ENCODE peak calls at places on chromosomes 2 and 18, in ten cellular contexts. Z is stimulated activated CD4-positive, alpha-beta T cell treated with anti-CD3 and anti-CD28 coated beads, Interleukin-1b, Interleukin-23, amount 100 ng/mL, for 24 hours; T is HEK293T; N is activated T-helper 9 cell treated with anti-CD3 and anti-CD28 coated beads, Interleukin-2, amount 50 U/mL, for 16 hours; J is upper lobe of right lung; P is uterus; U is left colon; D is HT-29; C is C1 segment of cervical spinal cord; I is activated T-cell treated with anti-CD3 and anti-CD28 coated beads for 24 hours. Y is an unnamed sample.
A peak's percentile ranks its signal among the peaks of the same experiment; 100 is the strongest.

GRCh38 chr2:28664120-28664842 is 87.3 kb upstream of the PPP1CB start:
- DNase-seq in Z (no peak), T (no peak), N (no peak), J (no peak), P (peak; percentile 69), U (peak; percentile 76), D (no peak), C (no peak), I (no peak), Y (no peak)

GRCh38 chr2:222912117-222912516 is 51.3 kb downstream of the ACSL3 start:
- DNase-seq in Z (no peak), T (no peak), N (no peak), J (no peak), P (no peak), U (no peak), D (no peak), C (no peak), I (no peak), Y (no peak)

GRCh38 chr2:192749606-192750200 is 555.0 kb upstream of the TMEFF2 start:
- DNase-seq in Z (no peak), T (peak; percentile 6), N (no peak), J (no peak), P (no peak), U (no peak), D (peak; percentile 64), C (no peak), I (no peak), Y (no peak)

GRCh38 chr2:190217616-190218015 is 102.0 kb downstream of the HIBCH start:
- DNase-seq in Z (no peak), T (no peak), N (no peak), J (no peak), P (no peak), U (no peak), D (no peak), C (no peak), I (no peak), Y (no peak)

GRCh38 chr2:8300216-8300615 is 381.6 kb upstream of the ID2 start:
- DNase-seq in Z (no peak), T (no peak), N (no peak), J (no peak), P (no peak), U (no peak), D (no peak), C (no peak), I (no peak), Y (no peak)

GRCh38 chr2:28188436-28188835 is 204.2 kb upstream of the FOSL2 start:
- DNase-seq in Z (no peak), T (no peak), N (no peak), J (no peak), P (no peak), U (no peak), D (no peak), C (no peak), I (no peak), Y (no peak)

GRCh38 chr2:47058061-47058931 is 96.8 kb downstream of the STPG4 start:
- DNase-seq in Z (no peak), T (no peak), N (no peak), J (no peak), P (peak; percentile 71), U (peak; percentile 70), D (no peak), C (no peak), I (no peak), Y (no peak)

GRCh38 chr18:24479371-24479770 is 18.9 kb downstream of the HRH4 start:
- DNase-seq in Z (no peak), T (no peak), N (no peak), J (no peak), P (no peak), U (no peak), D (no peak), C (no peak), I (no peak), Y (no peak)

GRCh38 chr2:142796161-142796560 is 81.3 kb upstream of the KYNU start:
- DNase-seq in Z (no peak), T (no peak), N (no peak), J (no peak), P (no peak), U (no peak), D (peak; percentile 23), C (no peak), I (no peak), Y (no peak)

GRCh38 chr2:182415771-182416170 is 11.1 kb downstream of the PDE1A start:
- DNase-seq in Z (no peak), T (no peak), N (no peak), J (no peak), P (no peak), U (no peak), D (no peak), C (no peak), I (no peak), Y (no peak)

GRCh38 chr18:22564036-22564435 is 146.3 kb upstream of the CTAGE1 start:
- DNase-seq in Z (no peak), T (no peak), N (no peak), J (no peak), P (no peak), U (no peak), D (no peak), C (no peak), I (no peak), Y (no peak)

GRCh38 chr2:27303093-27304025 is 4.9 kb downstream of the UCN start:
- DNase-seq in Z (no peak), T (peak; percentile 67), N (no peak), J (peak; percentile 64), P (peak; percentile 40), U (peak; percentile 45), D (peak; percentile 73), C (no peak), I (peak; percentile 35), Y (peak; percentile 40)

GRCh38 chr2:24203029-24203786 is 28.4 kb downstream of the FAM228A start:
- DNase-seq in Z (no peak), T (no peak), N (no peak), J (no peak), P (no peak), U (no peak), D (no peak), C (no peak), I (no peak), Y (no peak)

GRCh38 chr2:39719317-39719716 is 53.6 kb downstream of the TMEM178A start:
- DNase-seq in Z (no peak), T (no peak), N (no peak), J (no peak), P (no peak), U (no peak), D (no peak), C (no peak), I (no peak), Y (no peak)

GRCh38 chr2:182836451-182836850 is 30.0 kb downstream of the FRZB start:
- DNase-seq in Z (no peak), T (no peak), N (no peak), J (no peak), P (no peak), U (no peak), D (no peak), C (no peak), I (no peak), Y (no peak)

GRCh38 chr2:197189770-197190434 is 120.7 kb downstream of the ANKRD44 start:
- DNase-seq in Z (no peak), T (no peak), N (no peak), J (no peak), P (no peak), U (no peak), D (no peak), C (no peak), I (no peak), Y (no peak)

GRCh38 chr2:217919204-217919603 is 83.6 kb downstream of the TNS1 start:
- DNase-seq in Z (no peak), T (no peak), N (no peak), J (no peak), P (no peak), U (no peak), D (no peak), C (no peak), I (no peak), Y (no peak)

GRCh38 chr2:37796481-37796880 is 125.0 kb upstream of the CDC42EP3 start:
- DNase-seq in Z (no peak), T (no peak), N (no peak), J (no peak), P (no peak), U (no peak), D (no peak), C (no peak), I (no peak), Y (no peak)

GRCh38 chr18:70249118-70249517 is 39.7 kb upstream of the SOCS6 start:
- DNase-seq in Z (no peak), T (no peak), N (no peak), J (no peak), P (no peak), U (no peak), D (no peak), C (no peak), I (no peak), Y (no peak)

GRCh38 chr2:54483426-54483825 is 27.3 kb downstream of the SPTBN1 start:
- DNase-seq in Z (no peak), T (no peak), N (no peak), J (no peak), P (no peak), U (no peak), D (no peak), C (no peak), I (no peak), Y (no peak)

GRCh38 chr18:53152478-53152877 is 812.5 kb downstream of the DCC start:
- DNase-seq in Z (no peak), T (no peak), N (no peak), J (no peak), P (no peak), U (no peak), D (no peak), C (no peak), I (no peak), Y (no peak)

GRCh38 chr2:235162070-235162469 is 210.3 kb downstream of the SH3BP4 start:
- DNase-seq in Z (no peak), T (no peak), N (no peak), J (no peak), P (no peak), U (no peak), D (no peak), C (no peak), I (no peak), Y (no peak)

GRCh38 chr2:103338819-103339218 is 577.0 kb downstream of the TMEM182 start:
- DNase-seq in Z (no peak), T (no peak), N (no peak), J (no peak), P (no peak), U (no peak), D (no peak), C (no peak), I (no peak), Y (no peak)

GRCh38 chr2:211014376-211014775 is 458.0 kb downstream of the CPS1 start:
- DNase-seq in Z (no peak), T (no peak), N (no peak), J (no peak), P (no peak), U (no peak), D (no peak), C (no peak), I (no peak), Y (no peak)

GRCh38 chr2:162475661-162476060 is 131.7 kb downstream of the GCA start:
- DNase-seq in Z (no peak), T (no peak), N (no peak), J (no peak), P (no peak), U (no peak), D (no peak), C (no peak), I (no peak), Y (no peak)

GRCh38 chr18:2612996-2613395 is 41.6 kb downstream of the NDC80 start:
- DNase-seq in Z (no peak), T (no peak), N (no peak), J (no peak), P (no peak), U (no peak), D (no peak), C (no peak), I (no peak), Y (no peak)

GRCh38 chr18:76657911-76658475 is 163.0 kb upstream of the ZNF516 start:
- DNase-seq in Z (no peak), T (no peak), N (no peak), J (no peak), P (no peak), U (no peak), D (no peak), C (no peak), I (no peak), Y (no peak)

GRCh38 chr2:43001055-43001378 is 208.6 kb upstream of the HAAO start:
- DNase-seq in Z (no peak), T (no peak), N (no peak), J (no peak), P (no peak), U (no peak), D (no peak), C (no peak), I (no peak), Y (no peak)

Y was measured in left cardiac atrium.